ENCODE peak calls at places on chromosomes 5 and 9, in six cellular contexts. One of them, this sample, is unnamed.

GRCh38 chr9:133794006-133794760 is 56.0 kb upstream of the SARDH start:
- DNase-seq in heart left ventricle: no peak
- DNase-seq in Calu3: no peak
- DNase-seq in Panc1: no peak
- DNase-seq in fibroblast of lung: no peak
- DNase-seq in breast epithelium: no peak
- DNase-seq in this sample: no peak

GRCh38 chr5:52693279-52693678 is 94.4 kb upstream of the ITGA1 start:
- DNase-seq in Calu3: peak; percentile 53
- DNase-seq in fibroblast of lung: peak; percentile 46
- DNase-seq in Panc1: no peak
- DNase-seq in heart left ventricle: peak; percentile 40
- DNase-seq in breast epithelium: no peak
- DNase-seq in this sample: peak; percentile 36

GRCh38 chr9:78694950-78695349 is 398.0 kb downstream of the PSAT1 start:
- DNase-seq in Panc1: no peak
- DNase-seq in breast epithelium: no peak
- DNase-seq in fibroblast of lung: no peak
- DNase-seq in heart left ventricle: no peak
- DNase-seq in Calu3: no peak
- DNase-seq in this sample: no peak

GRCh38 chr5:150400327-150401075 is 12.2 kb downstream of the CD74 start:
- DNase-seq in Panc1: no peak
- DNase-seq in Calu3: no peak
- DNase-seq in fibroblast of lung: no peak
- DNase-seq in breast epithelium: no peak
- DNase-seq in heart left ventricle: no peak
- DNase-seq in this sample: no peak

GRCh38 chr5:157172408-157172807 is 6.3 kb upstream of the GARIN3 start:
- DNase-seq in Calu3: no peak
- DNase-seq in heart left ventricle: no peak
- DNase-seq in fibroblast of lung: no peak
- DNase-seq in Panc1: no peak
- DNase-seq in breast epithelium: no peak
- DNase-seq in this sample: no peak

GRCh38 chr5:56711191-56711590 is 104.2 kb upstream of the MAP3K1 start:
- DNase-seq in Panc1: no peak
- DNase-seq in heart left ventricle: no peak
- DNase-seq in fibroblast of lung: no peak
- DNase-seq in Calu3: no peak
- DNase-seq in breast epithelium: no peak
- DNase-seq in this sample: peak; percentile 71

GRCh38 chr5:116438979-116439554 is 135.6 kb downstream of the SEMA6A start:
- DNase-seq in fibroblast of lung: no peak
- DNase-seq in Panc1: no peak
- DNase-seq in heart left ventricle: no peak
- DNase-seq in breast epithelium: no peak
- DNase-seq in Calu3: no peak
- DNase-seq in this sample: no peak

GRCh38 chr9:12819436-12820185 is 44.8 kb downstream of the LURAP1L start:
- DNase-seq in Panc1: no peak
- DNase-seq in Calu3: peak; percentile 40
- DNase-seq in breast epithelium: no peak
- DNase-seq in heart left ventricle: no peak
- DNase-seq in fibroblast of lung: no peak
- DNase-seq in this sample: peak; percentile 9

GRCh38 chr9:92964981-92965758 is 17.8 kb downstream of the FGD3 start:
- DNase-seq in heart left ventricle: peak; percentile 48
- DNase-seq in Calu3: no peak
- DNase-seq in fibroblast of lung: no peak
- DNase-seq in breast epithelium: no peak
- DNase-seq in Panc1: no peak
- DNase-seq in this sample: no peak

GRCh38 chr9:137974746-137975526 is 97.4 kb downstream of the CACNA1B start:
- DNase-seq in heart left ventricle: no peak
- DNase-seq in Panc1: no peak
- DNase-seq in Calu3: no peak
- DNase-seq in breast epithelium: no peak
- DNase-seq in fibroblast of lung: no peak
- DNase-seq in this sample: no peak

GRCh38 chr5:97714426-97714825 is 531.4 kb upstream of the RIOK2 start:
- DNase-seq in Panc1: no peak
- DNase-seq in Calu3: no peak
- DNase-seq in fibroblast of lung: no peak
- DNase-seq in heart left ventricle: no peak
- DNase-seq in breast epithelium: no peak
- DNase-seq in this sample: no peak

GRCh38 chr9:127776919-127777280 is 1.6 kb downstream of the SH2D3C start:
- DNase-seq in breast epithelium: no peak
- DNase-seq in Panc1: no peak
- DNase-seq in fibroblast of lung: no peak
- DNase-seq in Calu3: no peak
- DNase-seq in heart left ventricle: no peak
- DNase-seq in this sample: no peak

GRCh38 chr9:36925033-36925432 is 109.0 kb downstream of the PAX5 start:
- DNase-seq in heart left ventricle: no peak
- DNase-seq in Calu3: no peak
- DNase-seq in breast epithelium: no peak
- DNase-seq in fibroblast of lung: no peak
- DNase-seq in Panc1: no peak
- DNase-seq in this sample: no peak

DNA sequence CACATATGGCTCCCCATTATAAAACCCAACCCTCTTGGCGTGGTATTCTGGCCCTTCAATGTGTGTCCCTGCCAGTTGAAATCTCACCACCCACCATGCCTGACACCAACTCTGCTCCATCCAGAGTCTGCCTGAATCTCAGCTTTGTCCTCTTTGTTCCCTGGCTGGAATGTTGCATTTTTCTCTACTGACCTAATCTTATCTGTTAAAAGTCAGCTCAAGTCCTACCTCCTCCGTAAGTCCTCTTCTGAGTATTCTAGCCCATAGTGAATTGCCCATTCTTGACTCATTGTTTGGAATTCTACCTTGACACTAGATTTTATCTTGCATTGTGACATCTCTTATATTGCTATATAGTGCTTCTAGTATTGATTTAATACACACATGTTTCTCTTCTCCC is 207.1 kb upstream of the VLDLR start:
- DNase-seq in breast epithelium: no peak
- DNase-seq in heart left ventricle: no peak
- DNase-seq in Panc1: no peak
- DNase-seq in Calu3: no peak
- DNase-seq in fibroblast of lung: no peak
- DNase-seq in this sample: no peak
- TF ChIP-seq CTCF in breast epithelium: no peak
- TF ChIP-seq CTCF in heart left ventricle: no peak
- TF ChIP-seq CTCF in Panc1: no peak
- TF ChIP-seq CTCF in Calu3: no peak
- TF ChIP-seq CTCF in fibroblast of lung: no peak
- TF ChIP-seq CTCF in this sample: no peak

GRCh38 chr5:111857633-111858032 is 100.6 kb upstream of the NREP start:
- DNase-seq in Panc1: no peak
- DNase-seq in Calu3: no peak
- DNase-seq in fibroblast of lung: peak; percentile 20
- DNase-seq in breast epithelium: no peak
- DNase-seq in heart left ventricle: no peak
- DNase-seq in this sample: peak; percentile 36
- TF ChIP-seq CTCF in Panc1: no peak
- TF ChIP-seq CTCF in Calu3: no peak
- TF ChIP-seq CTCF in fibroblast of lung: no peak
- TF ChIP-seq CTCF in breast epithelium: no peak
- TF ChIP-seq CTCF in heart left ventricle: no peak
- TF ChIP-seq CTCF in this sample: peak; percentile 60

DNA sequence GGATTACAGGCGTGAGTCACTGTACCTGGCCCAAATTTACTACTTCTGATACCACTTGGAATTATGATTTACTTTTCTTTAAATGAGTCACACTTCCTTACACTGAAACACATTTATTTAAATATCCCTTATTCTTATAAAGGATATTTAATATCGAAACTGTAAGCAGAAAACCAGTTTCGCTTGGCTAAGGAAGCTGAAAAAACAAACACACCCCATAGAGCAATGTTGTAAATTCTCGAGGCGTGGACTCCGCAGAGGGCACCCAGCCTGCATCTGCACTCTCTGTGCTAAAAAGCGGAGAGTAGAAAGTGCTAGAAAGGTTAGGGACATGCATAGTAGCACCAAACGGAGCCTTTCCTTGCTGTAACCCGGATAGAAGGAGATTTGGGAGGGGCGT is 86.5 kb downstream of the HMCN2 start:
- DNase-seq in Panc1: no peak
- DNase-seq in fibroblast of lung: no peak
- DNase-seq in breast epithelium: no peak
- DNase-seq in Calu3: peak; percentile 28
- DNase-seq in heart left ventricle: no peak
- DNase-seq in this sample: no peak
- TF ChIP-seq CTCF in Panc1: no peak
- TF ChIP-seq CTCF in fibroblast of lung: no peak
- TF ChIP-seq CTCF in breast epithelium: no peak
- TF ChIP-seq CTCF in Calu3: no peak
- TF ChIP-seq CTCF in heart left ventricle: no peak
- TF ChIP-seq CTCF in this sample: no peak

GRCh38 chr5:38404667-38405276 is 146.4 kb downstream of the EGFLAM start:
- DNase-seq in Panc1: no peak
- DNase-seq in breast epithelium: no peak
- DNase-seq in heart left ventricle: no peak
- DNase-seq in Calu3: peak; percentile 41
- DNase-seq in fibroblast of lung: no peak
- DNase-seq in this sample: no peak
- TF ChIP-seq CTCF in Panc1: peak; percentile 61
- TF ChIP-seq CTCF in breast epithelium: no peak
- TF ChIP-seq CTCF in heart left ventricle: no peak
- TF ChIP-seq CTCF in Calu3: peak; percentile 27
- TF ChIP-seq CTCF in fibroblast of lung: no peak
- TF ChIP-seq CTCF in this sample: peak; percentile 53

This sample was measured in HFFc6.